ENCODE peak calls at places on chromosome 18, in eight cellular contexts. One of them, this sample, is unnamed.

GRCh38 chr18:57561728-57562423 is 24.6 kb downstream of the FECH start:
- DNase-seq in ovary: no peak
- DNase-seq in Calu3: peak; percentile 44
- DNase-seq in retinal pigment epithelial cell: no peak
- DNase-seq in GM10248: peak; percentile 67
- DNase-seq in uterus: no peak
- DNase-seq in PC-9: no peak
- DNase-seq in kidney: no peak
- DNase-seq in this sample: no peak

GRCh38 chr18:34153711-34154110 is 71.0 kb downstream of the NOL4 start:
- DNase-seq in kidney: no peak
- DNase-seq in retinal pigment epithelial cell: no peak
- DNase-seq in ovary: no peak
- DNase-seq in Calu3: peak; percentile 1
- DNase-seq in PC-9: no peak
- DNase-seq in uterus: no peak
- DNase-seq in GM10248: no peak
- DNase-seq in this sample: no peak

GRCh38 chr18:51135361-51135760 is 62.1 kb downstream of the MEX3C start:
- DNase-seq in retinal pigment epithelial cell: no peak
- DNase-seq in Calu3: no peak
- DNase-seq in kidney: no peak
- DNase-seq in ovary: no peak
- DNase-seq in GM10248: no peak
- DNase-seq in uterus: no peak
- DNase-seq in PC-9: no peak
- DNase-seq in this sample: no peak

GRCh38 chr18:74982946-74983635 is 225.8 kb downstream of the PTGR3 start:
- DNase-seq in GM10248: no peak
- DNase-seq in kidney: no peak
- DNase-seq in Calu3: no peak
- DNase-seq in ovary: no peak
- DNase-seq in uterus: no peak
- DNase-seq in PC-9: no peak
- DNase-seq in retinal pigment epithelial cell: no peak
- DNase-seq in this sample: no peak

GRCh38 chr18:42290318-42291307 is 335.6 kb downstream of the PIK3C3 start:
- DNase-seq in Calu3: no peak
- DNase-seq in PC-9: no peak
- DNase-seq in GM10248: no peak
- DNase-seq in uterus: no peak
- DNase-seq in kidney: no peak
- DNase-seq in retinal pigment epithelial cell: no peak
- DNase-seq in ovary: no peak
- DNase-seq in this sample: no peak

GRCh38 chr18:3875961-3876360 is 426.0 kb downstream of the TGIF1 start:
- DNase-seq in uterus: no peak
- DNase-seq in PC-9: no peak
- DNase-seq in ovary: no peak
- DNase-seq in Calu3: no peak
- DNase-seq in kidney: no peak
- DNase-seq in retinal pigment epithelial cell: no peak
- DNase-seq in GM10248: no peak
- DNase-seq in this sample: no peak

GRCh38 chr18:70044626-70045025 is 97.0 kb upstream of the CD226 start:
- DNase-seq in kidney: no peak
- DNase-seq in retinal pigment epithelial cell: peak; percentile 74
- DNase-seq in uterus: no peak
- DNase-seq in GM10248: no peak
- DNase-seq in ovary: no peak
- DNase-seq in Calu3: no peak
- DNase-seq in PC-9: peak; percentile 46
- DNase-seq in this sample: no peak

GRCh38 chr18:58896734-58897508 is 32.2 kb downstream of the ZNF532 start:
- DNase-seq in GM10248: no peak
- DNase-seq in PC-9: no peak
- DNase-seq in uterus: no peak
- DNase-seq in retinal pigment epithelial cell: no peak
- DNase-seq in kidney: no peak
- DNase-seq in Calu3: no peak
- DNase-seq in ovary: no peak
- DNase-seq in this sample: no peak

GRCh38 chr18:4017479-4017878 is 437.6 kb downstream of the DLGAP1 start:
- DNase-seq in Calu3: peak; percentile 53
- DNase-seq in GM10248: peak; percentile 30
- DNase-seq in retinal pigment epithelial cell: no peak
- DNase-seq in uterus: no peak
- DNase-seq in kidney: no peak
- DNase-seq in ovary: no peak
- DNase-seq in PC-9: no peak
- DNase-seq in this sample: no peak

GRCh38 chr18:39743463-39743862 is 2177.9 kb upstream of the CELF4 start:
- DNase-seq in GM10248: no peak
- DNase-seq in Calu3: no peak
- DNase-seq in uterus: no peak
- DNase-seq in kidney: no peak
- DNase-seq in PC-9: no peak
- DNase-seq in ovary: no peak
- DNase-seq in retinal pigment epithelial cell: no peak
- DNase-seq in this sample: no peak
- TF ChIP-seq CTCF in GM10248: no peak
- TF ChIP-seq CTCF in Calu3: no peak
- TF ChIP-seq CTCF in uterus: no peak
- TF ChIP-seq CTCF in kidney: no peak
- TF ChIP-seq CTCF in PC-9: no peak
- TF ChIP-seq CTCF in ovary: no peak
- TF ChIP-seq CTCF in retinal pigment epithelial cell: no peak
- TF ChIP-seq CTCF in this sample: no peak

GRCh38 chr18:35941299-35941698 is 31.2 kb upstream of the RMP24 start:
- DNase-seq in GM10248: no peak
- DNase-seq in PC-9: no peak
- DNase-seq in retinal pigment epithelial cell: peak; percentile 21
- DNase-seq in kidney: no peak
- DNase-seq in ovary: no peak
- DNase-seq in uterus: no peak
- DNase-seq in Calu3: no peak
- DNase-seq in this sample: no peak

GRCh38 chr18:35938562-35938961 is 33.9 kb upstream of the RMP24 start:
- DNase-seq in GM10248: no peak
- DNase-seq in kidney: no peak
- DNase-seq in Calu3: no peak
- DNase-seq in ovary: no peak
- DNase-seq in uterus: no peak
- DNase-seq in retinal pigment epithelial cell: no peak
- DNase-seq in PC-9: no peak
- DNase-seq in this sample: no peak

GRCh38 chr18:35938158-35938557 is 34.3 kb upstream of the RMP24 start:
- DNase-seq in uterus: no peak
- DNase-seq in PC-9: peak; percentile 65
- DNase-seq in GM10248: no peak
- DNase-seq in ovary: no peak
- DNase-seq in kidney: no peak
- DNase-seq in Calu3: no peak
- DNase-seq in retinal pigment epithelial cell: peak; percentile 23
- DNase-seq in this sample: no peak

GRCh38 chr18:35936951-35937350 is 35.5 kb upstream of the RMP24 start:
- DNase-seq in PC-9: no peak
- DNase-seq in ovary: no peak
- DNase-seq in GM10248: no peak
- DNase-seq in Calu3: no peak
- DNase-seq in uterus: no peak
- DNase-seq in retinal pigment epithelial cell: no peak
- DNase-seq in kidney: no peak
- DNase-seq in this sample: no peak

DNA sequence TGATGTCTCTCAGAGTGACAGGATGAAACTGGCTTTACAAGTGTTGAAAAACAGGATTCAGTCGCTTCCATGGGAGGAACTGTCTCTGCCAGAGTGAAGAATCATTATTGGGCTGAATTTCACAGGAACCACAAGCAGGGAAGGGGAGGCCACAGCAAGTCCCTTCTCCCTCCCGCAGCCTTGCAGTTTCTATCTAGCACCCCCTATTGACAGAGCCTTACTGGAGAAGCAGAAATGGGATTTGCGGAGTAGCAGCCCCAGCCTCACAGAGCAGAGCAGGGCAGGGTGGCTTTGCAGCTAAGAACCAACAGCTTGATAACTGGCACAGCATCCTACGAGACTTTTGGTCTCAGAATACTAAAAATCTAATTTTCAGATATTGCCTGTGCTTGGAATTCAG is 33.3 kb upstream of the RMP24 start:
- DNase-seq in Calu3: no peak
- DNase-seq in PC-9: no peak
- DNase-seq in retinal pigment epithelial cell: no peak
- DNase-seq in uterus: no peak
- DNase-seq in ovary: no peak
- DNase-seq in GM10248: no peak
- DNase-seq in kidney: no peak
- DNase-seq in this sample: no peak
- TF ChIP-seq CTCF in Calu3: no peak
- TF ChIP-seq CTCF in PC-9: no peak
- TF ChIP-seq CTCF in retinal pigment epithelial cell: peak; percentile 26
- TF ChIP-seq CTCF in uterus: no peak
- TF ChIP-seq CTCF in ovary: no peak
- TF ChIP-seq CTCF in GM10248: peak; percentile 22
- TF ChIP-seq CTCF in kidney: no peak
- TF ChIP-seq CTCF in this sample: no peak

GRCh38 chr18:11113046-11113548 is 36.3 kb downstream of the PIEZO2 start:
- DNase-seq in kidney: no peak
- DNase-seq in ovary: no peak
- DNase-seq in retinal pigment epithelial cell: no peak
- DNase-seq in uterus: no peak
- DNase-seq in Calu3: no peak
- DNase-seq in PC-9: no peak
- DNase-seq in GM10248: no peak
- DNase-seq in this sample: no peak
- TF ChIP-seq CTCF in kidney: no peak
- TF ChIP-seq CTCF in ovary: no peak
- TF ChIP-seq CTCF in retinal pigment epithelial cell: no peak
- TF ChIP-seq CTCF in uterus: no peak
- TF ChIP-seq CTCF in Calu3: no peak
- TF ChIP-seq CTCF in PC-9: no peak
- TF ChIP-seq CTCF in GM10248: no peak
- TF ChIP-seq CTCF in this sample: no peak

GRCh38 chr18:10076502-10077030 is 162.8 kb downstream of the VAPA start:
- DNase-seq in PC-9: peak; percentile 46
- DNase-seq in uterus: no peak
- DNase-seq in Calu3: peak; percentile 39
- DNase-seq in ovary: no peak
- DNase-seq in GM10248: no peak
- DNase-seq in retinal pigment epithelial cell: no peak
- DNase-seq in kidney: no peak
- DNase-seq in this sample: no peak
- TF ChIP-seq CTCF in PC-9: no peak
- TF ChIP-seq CTCF in uterus: no peak
- TF ChIP-seq CTCF in Calu3: no peak
- TF ChIP-seq CTCF in ovary: no peak
- TF ChIP-seq CTCF in GM10248: no peak
- TF ChIP-seq CTCF in retinal pigment epithelial cell: peak; percentile 28
- TF ChIP-seq CTCF in kidney: no peak
- TF ChIP-seq CTCF in this sample: no peak

DNA sequence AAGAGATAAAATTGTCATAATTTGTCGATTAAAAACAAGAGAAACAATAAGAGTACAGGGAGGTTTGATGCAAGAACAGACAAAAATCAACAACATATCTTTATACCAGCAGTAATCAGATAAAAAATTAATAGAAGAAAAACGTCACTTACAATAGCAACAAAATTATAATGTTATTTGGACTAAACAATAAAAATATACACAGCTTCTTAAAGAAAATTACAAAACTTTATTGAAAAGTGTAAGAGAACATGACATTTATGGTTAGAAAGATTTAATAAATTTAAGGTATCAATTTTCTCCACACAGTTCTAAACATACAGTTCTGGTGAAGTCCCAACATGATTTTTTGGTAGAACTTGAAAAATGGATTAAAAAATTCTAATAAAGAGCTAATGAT is 12.8 kb downstream of the RNF138 start:
- DNase-seq in Calu3: no peak
- DNase-seq in PC-9: no peak
- DNase-seq in uterus: no peak
- DNase-seq in kidney: no peak
- DNase-seq in GM10248: no peak
- DNase-seq in retinal pigment epithelial cell: no peak
- DNase-seq in ovary: no peak
- DNase-seq in this sample: no peak
- TF ChIP-seq CTCF in Calu3: no peak
- TF ChIP-seq CTCF in PC-9: no peak
- TF ChIP-seq CTCF in uterus: no peak
- TF ChIP-seq CTCF in kidney: no peak
- TF ChIP-seq CTCF in GM10248: no peak
- TF ChIP-seq CTCF in retinal pigment epithelial cell: no peak
- TF ChIP-seq CTCF in ovary: no peak
- TF ChIP-seq CTCF in this sample: no peak

GRCh38 chr18:62928316-62928715 is 213.0 kb downstream of the PHLPP1 start:
- DNase-seq in GM10248: no peak
- DNase-seq in ovary: no peak
- DNase-seq in kidney: no peak
- DNase-seq in PC-9: no peak
- DNase-seq in Calu3: no peak
- DNase-seq in retinal pigment epithelial cell: no peak
- DNase-seq in uterus: no peak
- DNase-seq in this sample: no peak
- TF ChIP-seq CTCF in GM10248: no peak
- TF ChIP-seq CTCF in ovary: no peak
- TF ChIP-seq CTCF in kidney: no peak
- TF ChIP-seq CTCF in PC-9: no peak
- TF ChIP-seq CTCF in Calu3: no peak
- TF ChIP-seq CTCF in retinal pigment epithelial cell: no peak
- TF ChIP-seq CTCF in uterus: no peak
- TF ChIP-seq CTCF in this sample: no peak

DNA sequence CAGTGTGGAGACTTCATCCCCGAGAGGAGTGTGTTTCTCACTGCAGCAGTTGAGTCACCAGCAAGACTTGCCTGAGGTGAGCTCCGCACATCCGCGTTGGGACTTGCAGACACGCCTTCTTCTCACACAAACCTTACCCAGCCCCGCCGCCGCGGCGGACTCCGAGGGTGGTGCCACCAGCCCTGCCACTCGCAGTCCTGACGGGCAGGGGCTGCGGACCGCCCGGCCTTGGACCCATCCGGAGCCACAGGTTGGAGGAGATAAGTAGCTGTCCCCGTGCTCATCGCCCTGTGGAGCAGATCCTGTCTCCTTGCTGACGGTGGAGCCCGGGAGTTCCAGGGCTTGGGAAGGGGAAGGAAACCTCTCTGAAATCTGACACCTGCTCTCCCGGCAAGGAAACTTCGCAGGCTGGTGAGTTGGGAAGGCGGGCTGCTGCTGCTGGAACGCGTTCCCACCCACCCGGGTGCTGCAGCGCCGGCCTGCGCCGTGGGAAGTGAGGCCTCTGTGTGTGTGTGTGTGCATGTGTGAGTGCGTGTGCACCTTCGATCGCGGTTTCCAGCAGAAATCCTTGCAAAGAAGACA is at the start of gene RAB27B:
- DNase-seq in retinal pigment epithelial cell: peak; percentile 66
- DNase-seq in GM10248: no peak
- DNase-seq in kidney: peak; percentile 92
- DNase-seq in PC-9: peak; percentile 93
- DNase-seq in Calu3: peak; percentile 92
- DNase-seq in ovary: peak; percentile 32
- DNase-seq in uterus: peak; percentile 39
- DNase-seq in this sample: peak; percentile 45
- TF ChIP-seq CTCF in retinal pigment epithelial cell: no peak
- TF ChIP-seq CTCF in GM10248: no peak
- TF ChIP-seq CTCF in kidney: no peak
- TF ChIP-seq CTCF in PC-9: no peak
- TF ChIP-seq CTCF in Calu3: no peak
- TF ChIP-seq CTCF in ovary: no peak
- TF ChIP-seq CTCF in uterus: no peak
- TF ChIP-seq CTCF in this sample: no peak

This sample was measured in omental fat pad.